ENCODE peak calls at places on chromosomes 13 and 19, in four cellular contexts. One of them, this sample, is unnamed.
A peak's percentile ranks its signal among the peaks of the same experiment; 100 is the strongest.

GRCh38 chr19:51919606-51920005 is 7.7 kb upstream of the ZNF613 start:
- DNase-seq in HepG2: no peak
- DNase-seq in H1: no peak
- DNase-seq in GM12878: no peak
- DNase-seq in this sample: no peak

GRCh38 chr19:39871886-39872866 is 26.0 kb upstream of the FBL start:
- DNase-seq in HepG2: no peak
- DNase-seq in H1: no peak
- DNase-seq in GM12878: no peak
- DNase-seq in this sample: no peak

GRCh38 chr19:7280940-7281666 is 13.1 kb downstream of the INSR start:
- DNase-seq in HepG2: no peak
- DNase-seq in H1: no peak
- DNase-seq in GM12878: no peak
- DNase-seq in this sample: no peak

GRCh38 chr19:50878851-50879250 is 5.6 kb downstream of the KLK2 start:
- DNase-seq in HepG2: no peak
- DNase-seq in H1: no peak
- DNase-seq in GM12878: no peak
- DNase-seq in this sample: no peak

GRCh38 chr19:50462970-50463369 is 13.3 kb upstream of the EMC10 start:
- DNase-seq in HepG2: no peak
- DNase-seq in H1: no peak
- DNase-seq in GM12878: no peak
- DNase-seq in this sample: no peak

GRCh38 chr13:110652231-110652730 is 36.9 kb downstream of the NAXD start:
- DNase-seq in HepG2: no peak
- DNase-seq in H1: no peak
- DNase-seq in GM12878: no peak
- DNase-seq in this sample: no peak

GRCh38 chr13:23867027-23867491 is 22.1 kb downstream of the MIPEP start:
- DNase-seq in HepG2: no peak
- DNase-seq in H1: no peak
- DNase-seq in GM12878: no peak
- DNase-seq in this sample: no peak

GRCh38 chr13:30047154-30047874 is 196.9 kb upstream of the UBL3 start:
- DNase-seq in HepG2: no peak
- DNase-seq in H1: no peak
- DNase-seq in GM12878: no peak
- DNase-seq in this sample: no peak

GRCh38 chr19:42634409-42635232 is 39.9 kb upstream of the CEACAM8 start:
- DNase-seq in HepG2: peak; percentile 32
- DNase-seq in H1: no peak
- DNase-seq in GM12878: no peak
- DNase-seq in this sample: peak; percentile 38

GRCh38 chr19:15640294-15640903 is at the start of gene CYP4F3:
- DNase-seq in HepG2: peak; percentile 81
- DNase-seq in H1: no peak
- DNase-seq in GM12878: no peak
- DNase-seq in this sample: peak; percentile 24

GRCh38 chr19:58579473-58580142 is 6.5 kb upstream of the MZF1 start:
- DNase-seq in HepG2: no peak
- DNase-seq in H1: no peak
- DNase-seq in GM12878: no peak
- DNase-seq in this sample: no peak

GRCh38 chr19:54024660-54025059 is 33.2 kb downstream of the CACNG6 start:
- DNase-seq in HepG2: peak; percentile 41
- DNase-seq in H1: no peak
- DNase-seq in GM12878: no peak
- DNase-seq in this sample: no peak

GRCh38 chr13:62626771-62627170 is 1211.1 kb upstream of the PCDH20 start:
- DNase-seq in HepG2: peak; percentile 0
- DNase-seq in H1: peak; percentile 34
- DNase-seq in GM12878: no peak
- DNase-seq in this sample: no peak

GRCh38 chr13:80086304-80086721 is 254.6 kb downstream of the SPRY2 start:
- DNase-seq in HepG2: no peak
- DNase-seq in H1: no peak
- DNase-seq in GM12878: no peak
- DNase-seq in this sample: no peak

GRCh38 chr13:41827507-41828213 is 133.2 kb downstream of the VWA8 start:
- DNase-seq in HepG2: no peak
- DNase-seq in H1: no peak
- DNase-seq in GM12878: no peak
- DNase-seq in this sample: no peak

GRCh38 chr13:23960566-23961156 is 63.4 kb upstream of the C1QTNF9B start:
- DNase-seq in HepG2: peak; percentile 30
- DNase-seq in H1: no peak
- DNase-seq in GM12878: no peak
- DNase-seq in this sample: no peak

GRCh38 chr19:17328517-17329060 is 6.1 kb downstream of the ANO8 start:
- DNase-seq in HepG2: no peak
- DNase-seq in H1: no peak
- DNase-seq in GM12878: no peak
- DNase-seq in this sample: no peak

GRCh38 chr13:40220299-40220935 is 446.0 kb downstream of the FOXO1 start:
- DNase-seq in HepG2: no peak
- DNase-seq in H1: no peak
- DNase-seq in GM12878: no peak
- DNase-seq in this sample: no peak

GRCh38 chr19:13869324-13869723 is 7.6 kb upstream of the NANOS3 start:
- DNase-seq in HepG2: no peak
- DNase-seq in H1: no peak
- DNase-seq in GM12878: no peak
- DNase-seq in this sample: no peak

GRCh38 chr13:108878732-108879131 is 249.3 kb downstream of the MYO16 start:
- DNase-seq in HepG2: no peak
- DNase-seq in H1: no peak
- DNase-seq in GM12878: no peak
- DNase-seq in this sample: no peak

DNA sequence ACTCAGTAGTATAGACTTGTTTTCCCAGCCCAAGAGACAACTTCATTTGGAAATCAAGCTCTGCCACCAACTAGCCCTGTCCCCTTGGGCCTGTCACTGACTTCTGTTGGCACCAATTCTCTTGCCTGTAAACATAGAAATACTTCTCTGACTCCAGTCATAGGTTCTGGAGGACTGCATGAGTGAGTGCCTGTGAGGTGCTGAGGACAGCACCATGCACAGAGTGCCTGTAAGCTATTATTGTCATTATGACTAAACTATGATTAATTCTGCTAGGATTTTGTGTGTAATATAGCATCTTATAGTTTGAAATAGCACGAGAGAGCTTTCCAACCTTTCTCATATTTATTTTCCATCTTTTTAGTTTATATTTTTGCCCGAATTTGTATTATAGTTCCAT is 247.9 kb downstream of the MYO16 start:
- DNase-seq in HepG2: no peak
- DNase-seq in H1: no peak
- DNase-seq in GM12878: no peak
- DNase-seq in this sample: no peak
- TF ChIP-seq TCF12 in HepG2: no peak
- TF ChIP-seq TCF12 in H1: no peak
- TF ChIP-seq TCF12 in GM12878: no peak
- TF ChIP-seq TCF12 in this sample: no peak

GRCh38 chr19:4707956-4708650 is 15.5 kb downstream of the DPP9 start:
- DNase-seq in HepG2: no peak
- DNase-seq in H1: no peak
- DNase-seq in GM12878: no peak
- DNase-seq in this sample: no peak

GRCh38 chr19:4711211-4711610 is 12.4 kb downstream of the DPP9 start:
- DNase-seq in HepG2: no peak
- DNase-seq in H1: no peak
- DNase-seq in GM12878: no peak
- DNase-seq in this sample: no peak

GRCh38 chr19:4707322-4707721 is 16.3 kb downstream of the DPP9 start:
- DNase-seq in HepG2: no peak
- DNase-seq in H1: no peak
- DNase-seq in GM12878: no peak
- DNase-seq in this sample: no peak

GRCh38 chr19:4710281-4710600 is 13.4 kb downstream of the DPP9 start:
- DNase-seq in HepG2: no peak
- DNase-seq in H1: no peak
- DNase-seq in GM12878: no peak
- DNase-seq in this sample: no peak

GRCh38 chr19:4709440-4710280 is 14.0 kb downstream of the DPP9 start:
- DNase-seq in HepG2: no peak
- DNase-seq in H1: no peak
- DNase-seq in GM12878: no peak
- DNase-seq in this sample: no peak
- TF ChIP-seq TCF12 in HepG2: no peak
- TF ChIP-seq TCF12 in H1: no peak
- TF ChIP-seq TCF12 in GM12878: no peak
- TF ChIP-seq TCF12 in this sample: no peak

GRCh38 chr13:114119196-114119595 is 13.2 kb downstream of the RASA3 start:
- DNase-seq in HepG2: peak; percentile 30
- DNase-seq in H1: no peak
- DNase-seq in GM12878: no peak
- DNase-seq in this sample: peak; percentile 65

GRCh38 chr13:114116734-114117133 is 15.7 kb downstream of the RASA3 start:
- DNase-seq in HepG2: no peak
- DNase-seq in H1: no peak
- DNase-seq in GM12878: no peak
- DNase-seq in this sample: no peak

GRCh38 chr13:114115796-114116195 is 16.6 kb downstream of the RASA3 start:
- DNase-seq in HepG2: no peak
- DNase-seq in H1: no peak
- DNase-seq in GM12878: no peak
- DNase-seq in this sample: no peak

GRCh38 chr13:114118763-114119123 is 13.7 kb downstream of the RASA3 start:
- DNase-seq in HepG2: no peak
- DNase-seq in H1: no peak
- DNase-seq in GM12878: no peak
- DNase-seq in this sample: peak; percentile 43

DNA sequence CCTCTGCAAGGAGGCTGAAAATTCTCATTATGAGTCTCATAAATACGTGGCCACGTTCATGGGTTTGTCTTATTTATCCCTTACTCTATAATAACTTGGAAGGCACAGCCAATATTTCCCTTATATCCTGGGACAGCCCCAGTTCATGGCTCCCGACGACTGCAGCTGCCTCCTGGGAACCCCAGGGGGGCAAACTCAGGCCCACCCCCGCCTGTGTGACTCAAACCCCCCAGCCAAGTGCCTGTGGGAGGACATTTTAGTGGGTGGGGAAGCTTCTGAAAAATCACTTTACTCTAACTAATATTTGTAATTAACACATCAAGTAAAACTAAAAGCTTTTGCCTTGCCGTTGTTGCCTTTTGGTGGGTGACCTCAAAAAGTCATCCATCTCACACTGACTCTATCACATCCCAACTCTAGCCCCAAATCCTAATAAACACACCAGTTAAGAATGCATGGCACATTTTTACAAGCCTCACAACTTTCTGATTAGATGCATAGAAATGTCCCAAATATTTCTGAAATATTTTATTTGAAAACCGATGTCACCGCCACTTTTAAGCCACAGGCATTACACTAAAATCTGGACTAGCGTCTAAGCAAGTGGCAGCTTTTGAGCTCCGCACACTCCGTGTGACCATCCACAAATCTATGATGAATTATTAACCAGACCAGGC is 14.2 kb downstream of the RASA3 start:
- DNase-seq in HepG2: peak; percentile 62
- DNase-seq in H1: no peak
- DNase-seq in GM12878: no peak
- DNase-seq in this sample: no peak
- TF ChIP-seq TCF12 in HepG2: no peak
- TF ChIP-seq TCF12 in H1: no peak
- TF ChIP-seq TCF12 in GM12878: no peak
- TF ChIP-seq TCF12 in this sample: no peak

DNA sequence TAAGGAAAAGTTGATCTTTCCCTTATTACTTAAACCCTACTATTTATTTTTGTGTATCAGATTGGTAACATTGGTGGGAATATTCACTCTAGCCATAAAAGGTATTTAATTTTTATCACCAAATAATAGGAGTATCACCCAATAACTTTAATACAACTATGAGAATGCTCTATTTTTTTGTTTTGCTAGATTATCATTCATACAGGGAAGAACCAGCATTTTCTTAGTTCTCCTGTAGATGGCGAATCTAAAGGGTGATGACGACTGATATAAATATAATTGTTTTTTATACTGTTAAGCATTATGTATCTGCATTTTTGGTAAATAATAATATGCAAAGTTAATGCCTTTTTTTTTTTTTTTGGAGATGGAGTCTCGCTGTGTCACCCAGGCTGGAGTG is 7.9 kb upstream of the FRY start:
- DNase-seq in HepG2: no peak
- DNase-seq in H1: no peak
- DNase-seq in GM12878: no peak
- DNase-seq in this sample: no peak
- TF ChIP-seq TCF12 in HepG2: no peak
- TF ChIP-seq TCF12 in H1: no peak
- TF ChIP-seq TCF12 in GM12878: no peak
- TF ChIP-seq TCF12 in this sample: no peak

GRCh38 chr19:48770734-48771472 is 15.6 kb downstream of the FGF21 start:
- DNase-seq in HepG2: no peak
- DNase-seq in H1: no peak
- DNase-seq in GM12878: no peak
- DNase-seq in this sample: no peak
- TF ChIP-seq TCF12 in HepG2: no peak
- TF ChIP-seq TCF12 in H1: no peak
- TF ChIP-seq TCF12 in GM12878: no peak
- TF ChIP-seq TCF12 in this sample: no peak

DNA sequence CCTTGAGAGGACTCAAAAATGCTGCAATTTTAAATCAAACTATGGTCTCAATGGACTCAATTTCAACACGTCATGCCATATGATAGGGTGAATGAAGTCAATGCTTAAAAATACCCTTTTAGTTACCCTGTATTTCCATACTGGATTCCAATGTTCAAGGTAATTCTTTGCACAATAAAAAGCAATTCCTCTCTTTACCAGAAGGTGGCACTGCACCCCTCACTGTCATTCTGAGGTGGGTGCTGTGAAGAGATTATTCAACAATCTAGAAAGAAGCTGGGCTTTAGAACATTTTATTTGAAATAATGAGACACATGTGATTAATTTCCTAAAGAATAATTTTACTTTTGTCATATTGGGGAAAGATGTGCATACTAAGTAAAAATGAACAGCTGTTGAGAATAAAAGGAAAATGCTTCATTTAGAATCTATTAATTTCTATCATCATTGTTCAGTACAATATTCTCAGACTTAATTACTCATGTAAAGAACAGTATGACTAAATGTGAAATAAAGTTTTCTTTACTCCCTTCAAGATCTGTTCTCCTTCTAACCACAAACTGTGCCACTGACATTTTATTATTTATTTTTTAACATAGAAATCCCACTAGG is 789.1 kb downstream of the GPC5 start:
- DNase-seq in HepG2: peak; percentile 24
- DNase-seq in H1: no peak
- DNase-seq in GM12878: no peak
- DNase-seq in this sample: peak; percentile 64
- TF ChIP-seq TCF12 in HepG2: no peak
- TF ChIP-seq TCF12 in H1: no peak
- TF ChIP-seq TCF12 in GM12878: no peak
- TF ChIP-seq TCF12 in this sample: no peak

This sample was measured in SK-N-SH.